ENCODE peak calls at places on chromosomes 6 and 20, in eight cellular contexts. E is AML-193, T is fibroblast of the conjunctiva, H is iPS-NIHi11, V is GM06990, I is astrocyte, Y is mesendoderm, Z is NCI-H1930. G is an unnamed sample.

GRCh38 chr20:34904202-34904621 is 27.8 kb downstream of the ACSS2 start:
- DNase-seq in E (no peak), T (no peak), H (no peak), V (no peak), I (no peak), Y (no peak), Z (no peak), G (no peak)

GRCh38 chr6:2967936-2968335 is 3.4 kb downstream of the SERPINB6 start:
- DNase-seq in E (no peak), T (no peak), H (no peak), V (no peak), I (no peak), Y (no peak), Z (no peak), G (no peak)

GRCh38 chr20:63626424-63627128 is at the start of gene GMEB2:
- DNase-seq in E (peak; percentile 68), T (peak; percentile 26), H (peak; percentile 93), V (peak; percentile 86), I (peak; percentile 16), Y (no peak), Z (peak; percentile 83), G (no peak)

GRCh38 chr6:135085700-135086413 is 31.2 kb upstream of the HBS1L start:
- DNase-seq in E (no peak), T (no peak), H (no peak), V (peak; percentile 47), I (no peak), Y (no peak), Z (no peak), G (no peak)

GRCh38 chr6:22656696-22657340 is 87.5 kb downstream of the HDGFL1 start:
- DNase-seq in E (no peak), T (no peak), H (no peak), V (no peak), I (no peak), Y (no peak), Z (no peak), G (no peak)

GRCh38 chr6:2179950-2180349 is 65.5 kb downstream of the GMDS start:
- DNase-seq in E (peak; percentile 41), T (peak; percentile 32), H (no peak), V (no peak), I (no peak), Y (no peak), Z (no peak), G (no peak)

GRCh38 chr6:125357515-125358256 is 55.9 kb upstream of the HDDC2 start:
- DNase-seq in E (no peak), T (no peak), H (no peak), V (no peak), I (peak; percentile 26), Y (no peak), Z (no peak), G (no peak)

GRCh38 chr20:22922987-22923386 is 112.1 kb upstream of the SSTR4 start:
- DNase-seq in E (no peak), T (no peak), H (no peak), V (no peak), I (no peak), Y (no peak), Z (no peak), G (no peak)

GRCh38 chr20:31746068-31746878 is 7.2 kb downstream of the TPX2 start:
- DNase-seq in E (no peak), T (no peak), H (no peak), V (no peak), I (no peak), Y (no peak), Z (no peak), G (no peak)

GRCh38 chr6:22149081-22149480 is 147.8 kb downstream of the PRL start:
- DNase-seq in E (no peak), T (no peak), H (peak; percentile 24), V (no peak), I (no peak), Y (no peak), Z (peak; percentile 61), G (no peak)

GRCh38 chr6:48098923-48099322 is 12.1 kb downstream of the PTCHD4 start:
- DNase-seq in E (no peak), T (no peak), H (no peak), V (no peak), I (peak; percentile 41), Y (no peak), Z (no peak), G (no peak)

GRCh38 chr6:35468980-35469710 is 944 bp downstream of the RPL10A start:
- DNase-seq in E (no peak), T (no peak), H (no peak), V (peak; percentile 57), I (no peak), Y (no peak), Z (no peak), G (no peak)

GRCh38 chr6:163741342-163741741 is 326.8 kb downstream of the QKI start:
- DNase-seq in E (no peak), T (no peak), H (no peak), V (no peak), I (no peak), Y (no peak), Z (no peak), G (no peak)

GRCh38 chr6:105607624-105608392 is 204.9 kb upstream of the PREP start:
- DNase-seq in E (no peak), T (no peak), H (no peak), V (no peak), I (peak; percentile 23), Y (peak; percentile 23), Z (no peak), G (peak; percentile 58)

GRCh38 chr6:157281570-157281969 is 41.7 kb downstream of the TMEM242 start:
- DNase-seq in E (no peak), T (no peak), H (peak; percentile 56), V (no peak), I (no peak), Y (peak; percentile 36), Z (no peak), G (no peak)

GRCh38 chr20:39516964-39517363 is 554.8 kb downstream of the DHX35 start:
- DNase-seq in E (no peak), T (no peak), H (no peak), V (no peak), I (no peak), Y (no peak), Z (no peak), G (no peak)

GRCh38 chr6:332671-333070 is 40.4 kb downstream of the DUSP22 start:
- DNase-seq in E (no peak), T (peak; percentile 18), H (no peak), V (no peak), I (peak; percentile 70), Y (no peak), Z (no peak), G (no peak)